ENCODE peak calls at places on chromosomes 4 and X, in seven cellular contexts. Y is transverse colon, S is astrocyte of the cerebellum, F is lower lobe of right lung, I is kidney epithelial cell, J is coronary artery, K is colonic mucosa. D is an unnamed sample.

GRCh38 chr4:76803522-76803921 is 94.4 kb downstream of the SOWAHB start:
- DNase-seq in S (peak), F (no peak), I (peak), Y (no peak), J (no peak), K (no peak), D (no peak)

GRCh38 chr4:40871695-40872250 is 122.0 kb downstream of the NSUN7 start:
- DNase-seq in K (no peak), I (no peak), S (no peak), J (no peak), F (no peak), Y (no peak), D (no peak)

GRCh38 chr4:2662598-2662997 is 93.5 kb downstream of the TNIP2 start:
- DNase-seq in I (no peak), F (no peak), K (no peak), J (no peak), Y (no peak), S (peak), D (peak)

GRCh38 chr4:182294436-182294835 is 51.2 kb downstream of the TENM3 start:
- DNase-seq in J (no peak), S (no peak), K (no peak), I (no peak), F (no peak), Y (no peak), D (no peak)

GRCh38 chr4:16827762-16828724 is 70.4 kb downstream of the LDB2 start:
- DNase-seq in K (no peak), J (no peak), S (no peak), Y (no peak), F (no peak), I (no peak), D (no peak)

GRCh38 chrX:154655786-154656185 is 2.4 kb upstream of the CTAG2 start:
- DNase-seq in K (no peak), I (no peak), J (no peak), Y (no peak), S (no peak), F (no peak), D (no peak)

GRCh38 chrX:22325091-22325490 is 52.4 kb downstream of the CBLL2 start:
- DNase-seq in K (no peak), Y (no peak), S (no peak), J (no peak), F (no peak), I (no peak), D (peak)

GRCh38 chr4:3292571-3293409 is at the start of gene RGS12:
- DNase-seq in Y (peak), K (peak), J (peak), F (peak), S (peak), I (peak), D (peak)

GRCh38 chrX:36898301-36898700 is 109.9 kb upstream of the FAM47C start:
- DNase-seq in Y (no peak), J (no peak), F (no peak), I (peak), S (no peak), K (no peak), D (no peak)
- TF ChIP-seq CTCF in Y (peak), J (no peak), F (no peak), I (peak), S (peak), K (peak), D (no peak)

DNA sequence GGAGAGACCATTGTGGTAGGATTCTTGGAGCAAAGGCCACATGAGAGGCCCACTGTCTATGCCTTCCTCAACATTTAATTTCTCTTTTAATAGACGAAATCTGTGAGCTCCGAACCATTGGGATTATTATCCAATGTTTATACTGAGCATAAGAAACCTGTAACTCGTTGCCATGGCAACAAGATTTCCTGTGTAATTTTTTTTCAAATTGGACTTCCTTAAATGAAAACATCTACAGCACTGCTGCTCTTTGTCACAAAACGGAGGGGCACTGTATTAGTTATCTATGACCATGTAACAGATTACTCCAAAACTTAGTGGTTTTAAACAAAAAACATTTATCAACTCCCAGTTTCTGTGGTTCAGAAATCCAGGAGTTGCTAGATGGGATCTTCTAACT is 38.7 kb downstream of the PPP1R2C start:
- DNase-seq in I (no peak), S (no peak), K (no peak), Y (no peak), J (no peak), F (no peak), D (no peak)
- H3K4me3 ChIP-seq in I (no peak), S (no peak), K (no peak), Y (no peak), J (no peak), F (no peak), D (no peak)

GRCh38 chrX:39839371-39839770 is 258.4 kb downstream of the BCOR start:
- DNase-seq in F (no peak), S (no peak), Y (no peak), I (no peak), K (no peak), J (no peak), D (no peak)
- TF ChIP-seq CTCF in F (no peak), S (no peak), Y (no peak), I (no peak), K (no peak), J (no peak), D (no peak)

GRCh38 chr4:180973894-180974293 is 1269.3 kb upstream of the TENM3 start:
- DNase-seq in S (no peak), Y (no peak), K (no peak), F (no peak), I (no peak), J (no peak), D (no peak)
- H3K4me3 ChIP-seq in S (no peak), Y (no peak), K (no peak), F (no peak), I (no peak), J (no peak), D (no peak)

DNA sequence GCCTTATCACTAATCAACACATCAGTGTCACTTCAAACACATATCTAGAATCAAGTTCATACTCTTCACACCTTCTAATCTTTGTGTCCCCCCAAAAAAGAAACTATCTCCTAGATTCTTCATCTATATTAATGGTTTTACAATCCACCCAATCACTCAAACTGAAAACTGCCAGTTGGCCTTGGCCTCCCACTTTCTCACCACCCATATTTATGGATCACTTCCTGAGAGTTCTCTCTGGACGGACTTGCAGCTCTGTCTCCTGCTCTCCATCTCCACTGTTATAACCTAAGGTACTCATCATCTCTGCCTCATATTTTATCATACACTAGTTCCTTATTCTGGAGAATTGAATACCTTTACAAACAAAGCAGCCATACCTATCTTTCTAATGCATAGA is 106.1 kb upstream of the ATOH1 start:
- DNase-seq in S (no peak), Y (no peak), I (no peak), J (no peak), F (no peak), K (no peak), D (no peak)
- TF ChIP-seq CTCF in S (no peak), Y (no peak), I (no peak), J (no peak), F (no peak), K (no peak), D (no peak)

GRCh38 chr4:72312032-72312650 is 256.9 kb downstream of the ADAMTS3 start:
- DNase-seq in I (no peak), J (peak), S (peak), Y (peak), K (peak), F (peak), D (peak)
- H3K4me3 ChIP-seq in I (no peak), J (peak), S (no peak), Y (no peak), K (no peak), F (no peak), D (peak)

DNA sequence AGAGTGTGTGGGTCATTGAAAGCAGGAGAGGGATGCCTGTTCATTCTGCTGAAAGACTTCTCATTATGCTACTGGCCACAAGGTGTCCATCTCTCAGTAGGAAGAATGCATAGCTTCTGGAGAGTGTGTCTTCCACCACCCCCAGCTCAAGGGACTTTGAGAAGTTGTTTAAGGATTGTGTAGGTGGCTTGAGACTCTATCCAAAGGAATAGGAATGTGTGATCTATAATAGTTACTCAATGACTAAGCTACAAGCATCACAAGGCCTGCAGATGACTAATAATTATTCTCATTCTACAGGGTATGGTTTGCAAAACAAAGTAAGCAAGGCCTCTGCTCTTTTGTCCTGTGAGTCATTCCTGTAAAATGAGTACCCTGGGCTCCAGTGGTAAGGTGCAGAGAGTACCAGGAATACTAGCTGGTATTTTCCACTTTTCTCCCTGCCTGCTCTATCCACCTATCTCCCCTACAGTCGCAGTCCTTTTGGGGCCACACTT is 279.8 kb upstream of the BOD1L1 start:
- DNase-seq in I (peak), K (no peak), J (no peak), Y (no peak), F (no peak), S (peak), D (peak)
- TF ChIP-seq CTCF in I (peak), K (no peak), J (no peak), Y (no peak), F (no peak), S (peak), D (peak)

DNA sequence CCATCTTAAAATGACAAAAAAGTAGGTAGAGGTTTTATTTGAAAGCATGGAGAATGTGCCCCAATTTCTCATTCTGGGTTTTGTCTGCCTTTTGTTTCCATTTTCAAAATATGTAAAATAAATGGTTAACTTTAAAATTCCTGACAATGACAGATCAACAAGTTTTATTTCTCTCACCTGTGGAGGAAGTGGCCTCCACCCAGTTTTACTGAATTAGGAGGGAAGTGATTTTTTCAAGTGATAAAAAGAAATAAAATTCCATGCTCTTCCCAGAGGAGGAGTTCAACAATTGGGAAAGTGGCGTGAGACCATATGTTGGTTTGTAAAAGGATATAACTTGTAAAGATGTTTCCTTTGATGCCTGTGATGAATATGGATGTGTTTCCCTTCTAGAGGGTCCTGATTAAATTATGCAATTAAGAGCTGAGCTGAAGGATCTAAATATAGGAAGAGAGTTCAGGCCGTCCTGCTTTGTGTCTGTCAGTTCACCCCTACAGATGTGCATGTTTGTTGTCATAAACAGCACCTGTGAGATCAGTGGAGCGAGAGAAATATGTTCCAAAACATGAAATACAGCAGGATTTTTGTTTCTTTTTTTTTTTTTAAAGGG is 19.5 kb downstream of the SMAD1 start:
- DNase-seq in K (no peak), J (no peak), F (no peak), Y (no peak), S (no peak), I (no peak), D (no peak)
- H3K4me3 ChIP-seq in K (no peak), J (no peak), F (no peak), Y (no peak), S (no peak), I (no peak), D (no peak)

DNA sequence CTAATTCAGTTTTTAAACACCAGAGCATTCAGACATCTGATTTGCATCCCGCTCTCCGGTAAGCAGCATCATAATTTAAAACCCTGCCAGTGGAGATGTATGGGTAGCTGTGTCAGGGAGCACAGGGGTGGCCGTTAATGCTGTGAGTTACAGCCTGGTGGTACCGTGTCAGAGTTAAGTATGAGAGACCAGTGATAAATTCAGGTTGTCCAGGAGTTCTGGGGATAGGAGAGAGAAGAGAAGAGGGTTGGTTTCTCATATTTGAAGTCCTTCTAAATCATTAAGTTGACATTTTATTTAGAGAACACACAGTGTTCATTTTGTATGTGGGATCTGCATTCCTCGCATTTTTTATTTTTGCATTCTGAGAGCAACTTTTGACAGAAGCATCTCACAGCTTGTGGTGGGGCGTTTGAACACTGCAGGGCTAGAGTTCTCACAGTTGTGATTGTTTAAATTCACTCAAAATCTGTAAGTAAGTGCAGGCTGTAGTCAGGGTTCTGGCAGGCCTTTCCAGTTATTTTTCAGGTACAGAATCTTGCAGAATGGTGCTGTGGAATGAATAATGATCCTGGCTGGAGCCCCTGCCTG is 157.6 kb downstream of the DCLK2 start:
- DNase-seq in I (no peak), K (no peak), Y (no peak), J (no peak), S (no peak), F (no peak), D (no peak)
- TF ChIP-seq CTCF in I (no peak), K (no peak), Y (no peak), J (no peak), S (no peak), F (no peak), D (no peak)

D was measured in AG04449.